ENCODE peak calls at places on chromosomes 4 and X, in eight cellular contexts. D, E, F, S, P, L, G and W are unnamed samples.

GRCh38 chrX:71107762-71108360 is 1.3 kb upstream of the CXorf65 start:
- DNase-seq in D (no peak), G (no peak), P (no peak), L (no peak), E (no peak), S (no peak), F (no peak), W (no peak)

GRCh38 chrX:70960728-70961127 is 29.8 kb upstream of the SLC7A3 start:
- DNase-seq in P (no peak), G (no peak), E (no peak), F (peak), S (no peak), D (no peak), L (no peak), W (peak)

GRCh38 chrX:150362599-150363481 is at the start of gene MAMLD1:
- DNase-seq in E (peak), S (peak), D (peak), F (peak), P (no peak), G (peak), L (peak), W (peak)

GRCh38 chrX:12702509-12703091 is 88.6 kb upstream of the PRPS2 start:
- DNase-seq in D (no peak), G (no peak), F (peak), P (no peak), L (peak), S (peak), E (no peak), W (peak)

GRCh38 chr4:150381671-150382427 is 200.1 kb upstream of the MAB21L2 start:
- DNase-seq in F (no peak), D (peak), S (no peak), P (no peak), L (peak), E (no peak), G (no peak), W (peak)

GRCh38 chr4:3209551-3210325 is 39.2 kb upstream of the MSANTD1 start:
- DNase-seq in E (no peak), G (no peak), S (no peak), D (no peak), P (no peak), L (no peak), F (no peak), W (no peak)

GRCh38 chr4:98653890-98654867 is 4.2 kb downstream of the TSPAN5 start:
- DNase-seq in L (peak), S (peak), D (peak), E (no peak), F (peak), G (peak), P (peak), W (peak)

GRCh38 chr4:184344899-184345572 is 127.4 kb upstream of the ENPP6 start:
- DNase-seq in E (no peak), F (no peak), L (no peak), P (no peak), G (no peak), D (no peak), S (no peak), W (no peak)

GRCh38 chr4:52824270-52824602 is 37.9 kb upstream of the RASL11B start:
- DNase-seq in E (no peak), P (no peak), D (no peak), S (no peak), G (no peak), F (no peak), L (no peak), W (no peak)

GRCh38 chr4:76275486-76276126 is 24.1 kb downstream of the FAM47E start:
- DNase-seq in F (peak), P (no peak), D (no peak), G (no peak), E (no peak), L (no peak), S (no peak), W (no peak)